ENCODE peak calls at places on chromosomes 6 and 20, in ten cellular contexts. P is AML-193; R is NCI-H460; Z is NCI-H1092 treated with DMSO at 0.1 percent for 48 hours; L is neural progenitor cell; N is stimulated activated CD8-positive, alpha-beta memory T cell treated with anti-CD3 and anti-CD28 coated beads, Interleukin-4, amount 100 ng/mL, for 4 hours; S is naive thymus-derived CD4-positive, alpha-beta T cell; G is nephron progenitor cell; F is myocyte; U is naive thymus-derived CD8-positive, alpha-beta T cell. K is an unnamed sample.

GRCh38 chr6:24484657-24485318 is 4.6 kb downstream of the GPLD1 start:
- DNase-seq in U (no peak), L (no peak), R (no peak), G (no peak), P (peak; percentile 3), S (no peak), F (no peak), N (no peak), Z (no peak), K (no peak)

GRCh38 chr20:63625771-63626423 is 1.0 kb downstream of the GMEB2 start:
- DNase-seq in R (no peak), N (no peak), P (peak; percentile 2), U (peak; percentile 71), F (peak; percentile 14), L (peak; percentile 34), S (peak; percentile 19), G (no peak), Z (peak; percentile 7), K (no peak)

GRCh38 chr6:37657117-37657886 is 40.4 kb downstream of the MDGA1 start:
- DNase-seq in N (no peak), Z (no peak), S (no peak), U (no peak), R (peak; percentile 8), F (no peak), G (no peak), P (no peak), L (no peak), K (no peak)

GRCh38 chr6:165515963-165516624 is 146.9 kb downstream of the PDE10A start:
- DNase-seq in L (no peak), G (no peak), P (no peak), F (no peak), U (no peak), N (no peak), Z (no peak), S (no peak), R (peak; percentile 4), K (no peak)

GRCh38 chr20:22248052-22248667 is 336.2 kb downstream of the FOXA2 start:
- DNase-seq in L (peak; percentile 65), N (no peak), F (peak; percentile 22), Z (peak; percentile 10), S (no peak), P (no peak), U (no peak), R (no peak), G (peak; percentile 41), K (peak; percentile 17)

GRCh38 chr6:106556368-106556960 is 72.8 kb downstream of the RTN4IP1 start:
- DNase-seq in F (peak; percentile 47), U (no peak), R (no peak), L (no peak), P (peak; percentile 71), N (no peak), S (peak; percentile 58), Z (no peak), G (no peak), K (no peak)

GRCh38 chr20:25695532-25696383 is 895 bp downstream of the ZNF337 start:
- DNase-seq in S (no peak), P (no peak), Z (no peak), R (no peak), U (no peak), F (peak; percentile 28), N (no peak), L (peak; percentile 36), G (no peak), K (no peak)

GRCh38 chr6:116773886-116774285 is 8.4 kb upstream of the FAM162B start:
- DNase-seq in P (no peak), G (no peak), F (no peak), L (no peak), U (no peak), N (no peak), R (no peak), S (no peak), Z (no peak), K (no peak)

K was measured in HEK293T.